ENCODE peak calls at places on chromosomes 16 and 17, in seven cellular contexts. One of them, this sample, is unnamed.
A peak's percentile ranks its signal among the peaks of the same experiment; 100 is the strongest.

GRCh38 chr16:85728879-85729278 is 22.0 kb downstream of the C16orf74 start:
- DNase-seq in CD8-positive, alpha-beta T cell: no peak
- DNase-seq in head of caudate nucleus: no peak
- DNase-seq in non-pigmented ciliary epithelial cell: no peak
- DNase-seq in Caco-2: no peak
- DNase-seq in ELR: peak; percentile 31
- DNase-seq in neural progenitor cell: peak; percentile 48
- DNase-seq in this sample: peak; percentile 81

GRCh38 chr17:76535788-76536510 is 1.6 kb downstream of the CYGB start:
- DNase-seq in CD8-positive, alpha-beta T cell: no peak
- DNase-seq in head of caudate nucleus: no peak
- DNase-seq in non-pigmented ciliary epithelial cell: no peak
- DNase-seq in Caco-2: no peak
- DNase-seq in ELR: no peak
- DNase-seq in neural progenitor cell: no peak
- DNase-seq in this sample: no peak

GRCh38 chr17:50264263-50265113 is 9.8 kb upstream of the TMEM92 start:
- DNase-seq in CD8-positive, alpha-beta T cell: no peak
- DNase-seq in head of caudate nucleus: no peak
- DNase-seq in non-pigmented ciliary epithelial cell: no peak
- DNase-seq in Caco-2: peak; percentile 47
- DNase-seq in ELR: peak; percentile 63
- DNase-seq in neural progenitor cell: peak; percentile 52
- DNase-seq in this sample: peak; percentile 81

GRCh38 chr16:2233872-2234812 is 2.1 kb upstream of the DNASE1L2 start:
- DNase-seq in CD8-positive, alpha-beta T cell: no peak
- DNase-seq in head of caudate nucleus: no peak
- DNase-seq in non-pigmented ciliary epithelial cell: no peak
- DNase-seq in Caco-2: no peak
- DNase-seq in ELR: no peak
- DNase-seq in neural progenitor cell: no peak
- DNase-seq in this sample: no peak

GRCh38 chr17:78601577-78602190 is 24.5 kb upstream of the DNAH17 start:
- DNase-seq in CD8-positive, alpha-beta T cell: no peak
- DNase-seq in head of caudate nucleus: no peak
- DNase-seq in non-pigmented ciliary epithelial cell: no peak
- DNase-seq in Caco-2: no peak
- DNase-seq in ELR: no peak
- DNase-seq in neural progenitor cell: no peak
- DNase-seq in this sample: no peak

GRCh38 chr17:40377832-40378231 is 13.3 kb upstream of the GJD3 start:
- DNase-seq in CD8-positive, alpha-beta T cell: no peak
- DNase-seq in head of caudate nucleus: no peak
- DNase-seq in non-pigmented ciliary epithelial cell: no peak
- DNase-seq in Caco-2: no peak
- DNase-seq in ELR: no peak
- DNase-seq in neural progenitor cell: no peak
- DNase-seq in this sample: no peak

GRCh38 chr16:67636713-67637112 is 8.2 kb upstream of the CARMIL2 start:
- DNase-seq in CD8-positive, alpha-beta T cell: no peak
- DNase-seq in head of caudate nucleus: no peak
- DNase-seq in non-pigmented ciliary epithelial cell: no peak
- DNase-seq in Caco-2: no peak
- DNase-seq in ELR: no peak
- DNase-seq in neural progenitor cell: no peak
- DNase-seq in this sample: no peak

GRCh38 chr17:6587310-6587709 is 31.0 kb upstream of the PITPNM3 start:
- DNase-seq in CD8-positive, alpha-beta T cell: no peak
- DNase-seq in head of caudate nucleus: no peak
- DNase-seq in non-pigmented ciliary epithelial cell: no peak
- DNase-seq in Caco-2: no peak
- DNase-seq in ELR: no peak
- DNase-seq in neural progenitor cell: no peak
- DNase-seq in this sample: no peak

GRCh38 chr16:12228607-12229499 is 252.3 kb downstream of the SNX29 start:
- DNase-seq in CD8-positive, alpha-beta T cell: no peak
- DNase-seq in head of caudate nucleus: peak; percentile 69
- DNase-seq in non-pigmented ciliary epithelial cell: no peak
- DNase-seq in Caco-2: peak; percentile 93
- DNase-seq in ELR: peak; percentile 78
- DNase-seq in neural progenitor cell: peak; percentile 74
- DNase-seq in this sample: peak; percentile 91

GRCh38 chr16:6884002-6884401 is 448.6 kb upstream of the RBFOX1 start:
- DNase-seq in CD8-positive, alpha-beta T cell: no peak
- DNase-seq in head of caudate nucleus: peak; percentile 69
- DNase-seq in non-pigmented ciliary epithelial cell: no peak
- DNase-seq in Caco-2: no peak
- DNase-seq in ELR: no peak
- DNase-seq in neural progenitor cell: peak; percentile 49
- DNase-seq in this sample: no peak

GRCh38 chr17:9179602-9180001 is 158.3 kb downstream of the NTN1 start:
- DNase-seq in CD8-positive, alpha-beta T cell: no peak
- DNase-seq in head of caudate nucleus: no peak
- DNase-seq in non-pigmented ciliary epithelial cell: no peak
- DNase-seq in Caco-2: no peak
- DNase-seq in ELR: no peak
- DNase-seq in neural progenitor cell: no peak
- DNase-seq in this sample: peak; percentile 86

This sample was measured in endodermal cell.